ENCODE peak calls at places on chromosomes 13 and 19, in nine cellular contexts. I, A, P, R, N, F, C, O and J are unnamed samples.

GRCh38 chr19:38900220-38900629 is 456 bp downstream of the NFKBIB start:
- DNase-seq in F (no peak), I (no peak), N (no peak), P (no peak), C (no peak), A (no peak), R (no peak), O (no peak), J (no peak)

GRCh38 chr19:39098365-39099269 is 14.4 kb downstream of the ACP7 start:
- DNase-seq in R (no peak), N (no peak), P (no peak), F (no peak), C (no peak), A (no peak), I (no peak), O (no peak), J (no peak)

GRCh38 chr13:43031881-43032280 is 8.5 kb downstream of the DNAJC15 start:
- DNase-seq in F (no peak), C (no peak), I (no peak), P (no peak), R (no peak), O (no peak), N (no peak), A (no peak), J (no peak)

GRCh38 chr13:114325729-114326128 is 11.4 kb downstream of the CHAMP1 start:
- DNase-seq in C (no peak), A (no peak), P (no peak), O (no peak), I (no peak), F (no peak), R (no peak), N (no peak), J (no peak)

GRCh38 chr13:67383358-67383757 is 153.2 kb upstream of the PCDH9 start:
- DNase-seq in I (no peak), C (no peak), F (no peak), P (no peak), O (no peak), A (no peak), N (no peak), R (no peak), J (no peak)

GRCh38 chr19:16435238-16435911 is 36.4 kb downstream of the EPS15L1 start:
- DNase-seq in F (no peak), C (no peak), P (peak), R (peak), N (peak), O (peak), A (peak), I (peak), J (no peak)

GRCh38 chr13:40348096-40348679 is 318.3 kb downstream of the FOXO1 start:
- DNase-seq in N (no peak), P (no peak), A (no peak), O (no peak), C (no peak), I (no peak), R (no peak), F (no peak), J (no peak)

GRCh38 chr19:38877781-38878574 is at the start of gene RINL:
- DNase-seq in R (no peak), N (peak), C (peak), I (no peak), P (no peak), O (peak), F (peak), A (no peak), J (peak)

GRCh38 chr13:50410921-50411712 is 395.9 kb downstream of the KCNRG start:
- DNase-seq in N (no peak), P (no peak), R (peak), O (no peak), A (peak), C (no peak), F (no peak), I (peak), J (no peak)

GRCh38 chr19:55638864-55639359 is 1.9 kb upstream of the ZNF580 start:
- DNase-seq in A (no peak), I (no peak), O (no peak), F (no peak), P (no peak), N (peak), C (no peak), R (peak), J (no peak)

GRCh38 chr19:4519521-4520277 is 1.4 kb upstream of the PLIN4 start:
- DNase-seq in I (no peak), P (no peak), F (no peak), C (no peak), R (no peak), A (no peak), N (no peak), O (peak), J (no peak)

GRCh38 chr13:33577037-33577436 is 240.9 kb upstream of the RFC3 start:
- DNase-seq in A (no peak), I (no peak), R (no peak), F (no peak), N (no peak), O (no peak), P (no peak), C (no peak), J (no peak)

GRCh38 chr19:27859689-27860088 is 1353.3 kb downstream of the UQCRFS1 start:
- DNase-seq in C (no peak), R (no peak), A (no peak), N (no peak), F (no peak), P (no peak), O (no peak), I (no peak), J (no peak)

GRCh38 chr13:63696055-63696454 is 2280.4 kb upstream of the PCDH20 start:
- DNase-seq in R (no peak), O (no peak), P (no peak), A (no peak), N (no peak), C (no peak), I (peak), F (no peak), J (no peak)

GRCh38 chr19:2305424-2305823 is 2.5 kb downstream of the LINGO3 start:
- DNase-seq in R (no peak), F (no peak), N (no peak), C (no peak), P (no peak), O (no peak), A (no peak), I (no peak), J (no peak)

GRCh38 chr19:934865-935422 is 9.1 kb downstream of the ARID3A start:
- DNase-seq in O (peak), N (peak), I (no peak), R (peak), C (no peak), F (no peak), P (no peak), A (peak), J (no peak)

GRCh38 chr13:38415233-38415632 is 65.6 kb downstream of the UFM1 start:
- DNase-seq in C (no peak), F (peak), I (no peak), P (no peak), R (no peak), A (no peak), N (no peak), O (peak), J (peak)

GRCh38 chr19:58511353-58512208 is at the start of gene SLC27A5:
- DNase-seq in R (peak), F (no peak), N (no peak), I (no peak), C (no peak), P (no peak), A (no peak), O (no peak), J (no peak)

GRCh38 chr13:39244561-39245230 is 206.4 kb downstream of the NHLRC3 start:
- DNase-seq in O (no peak), A (no peak), P (no peak), N (no peak), C (no peak), R (no peak), F (no peak), I (no peak), J (no peak)

GRCh38 chr13:39527961-39528720 is 74.9 kb downstream of the LHFPL6 start:
- DNase-seq in R (peak), N (no peak), C (no peak), A (peak), F (no peak), I (peak), O (no peak), P (peak), J (no peak)

GRCh38 chr13:23790591-23791170 is 98.5 kb downstream of the MIPEP start:
- DNase-seq in R (no peak), A (no peak), I (no peak), P (peak), F (no peak), N (no peak), C (no peak), O (no peak), J (no peak)

GRCh38 chr19:17206736-17207581 is 8.2 kb upstream of the USE1 start:
- DNase-seq in N (no peak), A (no peak), R (no peak), O (no peak), F (no peak), C (no peak), P (no peak), I (no peak), J (no peak)

GRCh38 chr13:28117689-28118377 is 17.5 kb upstream of the FLT3 start:
- DNase-seq in P (no peak), A (no peak), O (peak), I (no peak), C (no peak), N (no peak), R (peak), F (no peak), J (no peak)

GRCh38 chr19:55082023-55082851 is 6.6 kb downstream of the EPS8L1 start:
- DNase-seq in I (no peak), F (peak), P (no peak), A (no peak), N (no peak), C (no peak), O (no peak), R (peak), J (peak)

GRCh38 chr19:1156305-1156801 is 17.7 kb downstream of the SBNO2 start:
- DNase-seq in I (no peak), R (peak), A (no peak), N (peak), P (no peak), O (peak), F (no peak), C (no peak), J (no peak)

DNA sequence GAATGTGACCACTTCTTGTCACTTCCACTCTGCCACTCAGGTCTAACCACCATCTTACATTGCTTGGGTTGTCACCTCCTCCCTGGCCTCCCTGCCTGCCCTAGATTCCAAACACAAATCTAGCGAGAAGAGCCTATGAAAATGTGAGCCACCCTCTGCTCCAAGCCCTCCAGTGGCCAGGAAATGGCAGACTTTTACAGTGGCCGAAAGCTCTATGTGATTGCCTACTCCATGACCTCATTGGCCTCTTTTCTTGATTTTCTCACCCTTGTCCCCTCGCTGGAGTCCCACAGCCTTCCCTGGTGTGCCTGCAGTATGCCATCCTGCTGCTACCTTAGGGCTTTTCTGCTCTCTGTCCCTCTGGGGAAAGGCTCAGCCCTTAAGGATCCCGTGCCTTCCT is 84.2 kb downstream of the LRCH1 start:
- DNase-seq in F (no peak), O (no peak), P (no peak), N (no peak), C (no peak), R (no peak), A (no peak), I (no peak), J (no peak)
- TF ChIP-seq CTCF in F (no peak), O (no peak), P (no peak), N (no peak), C (no peak), R (no peak), A (no peak), I (no peak), J (no peak)

GRCh38 chr13:41443969-41444368 is 13.4 kb upstream of the RGCC start:
- DNase-seq in C (no peak), P (no peak), R (no peak), A (no peak), N (no peak), F (no peak), O (no peak), I (no peak), J (no peak)
- TF ChIP-seq CTCF in C (no peak), P (no peak), R (no peak), A (no peak), N (no peak), F (no peak), O (no peak), I (no peak), J (no peak)

DNA sequence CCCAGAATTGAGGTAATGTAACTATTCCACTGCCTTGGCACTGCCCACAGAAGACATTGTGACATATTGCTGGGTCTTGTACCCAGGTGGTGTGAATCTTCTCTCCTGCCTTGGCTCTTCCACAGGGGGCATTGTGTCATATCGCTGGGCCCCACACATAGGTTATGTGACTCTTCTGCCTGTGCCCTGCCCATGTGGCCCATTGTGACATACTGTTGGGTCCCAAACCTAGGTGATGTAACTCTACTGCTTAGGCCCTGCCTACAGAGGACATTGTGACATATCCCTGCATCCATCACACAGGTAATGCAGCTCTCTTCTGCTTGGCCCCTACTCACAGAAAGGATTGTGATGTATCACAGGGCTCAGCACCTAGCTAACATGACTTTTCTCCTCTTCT is 37.5 kb upstream of the ZNF254 start:
- DNase-seq in R (no peak), N (no peak), P (no peak), A (no peak), I (no peak), F (no peak), O (no peak), C (no peak), J (no peak)
- TF ChIP-seq CTCF in R (no peak), N (no peak), P (no peak), A (no peak), I (no peak), F (no peak), O (no peak), C (no peak), J (no peak)

GRCh38 chr19:33778089-33778791 is 18.4 kb upstream of the KCTD15 start:
- DNase-seq in C (peak), O (peak), P (peak), R (peak), N (peak), F (peak), I (no peak), A (peak), J (peak)
- TF ChIP-seq CTCF in C (peak), O (peak), P (peak), R (peak), N (peak), F (peak), I (peak), A (peak), J (peak)

DNA sequence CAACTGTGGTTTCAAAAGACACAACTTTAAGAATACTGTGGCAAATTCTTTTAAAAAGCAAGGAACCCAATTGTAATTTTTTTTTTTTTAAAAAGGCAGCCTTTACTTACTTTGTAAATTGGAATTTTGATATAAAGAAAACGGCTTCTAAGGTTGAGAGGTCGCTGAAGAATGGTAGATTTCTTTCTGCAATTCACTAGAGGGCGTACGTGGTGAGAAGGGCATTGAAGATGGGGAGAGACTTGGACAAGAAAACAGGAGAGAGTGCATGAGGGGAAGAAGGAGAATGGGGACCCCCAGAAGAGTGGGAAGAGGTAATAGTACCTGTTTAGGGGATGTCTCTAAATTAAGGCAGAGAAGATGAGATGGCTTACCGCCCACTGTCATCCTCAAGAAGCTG is 33.5 kb upstream of the PABPC3 start:
- DNase-seq in C (no peak), F (no peak), I (no peak), O (no peak), R (no peak), N (no peak), P (no peak), A (no peak), J (no peak)
- TF ChIP-seq CTCF in C (no peak), F (no peak), I (no peak), O (no peak), R (no peak), N (no peak), P (no peak), A (no peak), J (no peak)

GRCh38 chr13:92175330-92175729 is 776.9 kb downstream of the GPC5 start:
- DNase-seq in I (peak), A (no peak), F (peak), R (peak), O (peak), C (no peak), N (no peak), P (no peak), J (peak)
- TF ChIP-seq CTCF in I (peak), A (no peak), F (peak), R (peak), O (peak), C (no peak), N (no peak), P (peak), J (no peak)

GRCh38 chr19:6570754-6571153 is 20.2 kb downstream of the CD70 start:
- DNase-seq in R (no peak), I (no peak), A (no peak), N (no peak), C (no peak), O (no peak), F (no peak), P (no peak), J (no peak)
- TF ChIP-seq CTCF in R (no peak), I (no peak), A (no peak), N (no peak), C (no peak), O (no peak), F (no peak), P (no peak), J (no peak)